ENCODE peak calls at places on chromosomes 11 and 22, in six cellular contexts. O, Z, W, P, B and J are unnamed samples.

GRCh38 chr11:110147965-110148709 is 54.9 kb downstream of the ZC3H12C start:
- DNase-seq in O (no peak), Z (no peak), W (no peak), P (no peak), B (no peak), J (no peak)

GRCh38 chr11:10701982-10702381 is 8.4 kb upstream of the IRAG1 start:
- DNase-seq in O (no peak), Z (no peak), W (no peak), P (no peak), B (no peak), J (no peak)

GRCh38 chr11:12148882-12149281 is 38.5 kb downstream of the MICAL2 start:
- DNase-seq in O (no peak), Z (no peak), W (no peak), P (no peak), B (no peak), J (no peak)

GRCh38 chr22:50176850-50177536 is 6.5 kb downstream of the PANX2 start:
- DNase-seq in O (no peak), Z (no peak), W (no peak), P (no peak), B (no peak), J (no peak)

GRCh38 chr11:71252434-71252781 is at the start of gene SHANK2:
- DNase-seq in O (no peak), Z (no peak), W (no peak), P (no peak), B (no peak), J (no peak)

GRCh38 chr11:64285885-64286800 is 495 bp downstream of the GPR137 start:
- DNase-seq in O (no peak), Z (no peak), W (no peak), P (peak; percentile 48), B (no peak), J (no peak)

GRCh38 chr11:60786811-60787567 is 1.9 kb downstream of the MS4A10 start:
- DNase-seq in O (no peak), Z (no peak), W (peak; percentile 44), P (no peak), B (no peak), J (no peak)

GRCh38 chr11:47394322-47395224 is 13.8 kb upstream of the SLC39A13 start:
- DNase-seq in O (peak; percentile 47), Z (peak; percentile 67), W (no peak), P (no peak), B (peak; percentile 16), J (peak; percentile 61)

GRCh38 chr11:44727373-44728084 is 767 bp downstream of the TSPAN18 start:
- DNase-seq in O (peak; percentile 75), Z (peak; percentile 87), W (no peak), P (peak; percentile 16), B (peak; percentile 56), J (peak; percentile 70)

GRCh38 chr11:35042265-35042664 is 96.7 kb upstream of the CD44 start:
- DNase-seq in O (no peak), Z (no peak), W (no peak), P (no peak), B (no peak), J (no peak)

GRCh38 chr11:72613977-72614376 is 60.2 kb downstream of the PDE2A start:
- DNase-seq in O (no peak), Z (peak; percentile 11), W (no peak), P (no peak), B (no peak), J (no peak)

GRCh38 chr11:3085052-3085451 is 27.8 kb upstream of the CARS1 start:
- DNase-seq in O (no peak), Z (no peak), W (peak; percentile 4), P (no peak), B (no peak), J (no peak)

GRCh38 chr11:57903441-57904123 is 120.1 kb upstream of the OR9Q1 start:
- DNase-seq in O (no peak), Z (peak; percentile 26), W (no peak), P (no peak), B (peak; percentile 11), J (no peak)

GRCh38 chr11:72238492-72239295 is 5.3 kb downstream of the PHOX2A start:
- DNase-seq in O (no peak), Z (no peak), W (peak; percentile 69), P (no peak), B (no peak), J (no peak)

GRCh38 chr22:26056455-26056854 is 112.8 kb upstream of the SEZ6L start:
- DNase-seq in O (no peak), Z (no peak), W (no peak), P (no peak), B (no peak), J (no peak)

GRCh38 chr11:76329084-76329648 is 51.8 kb downstream of the THAP12 start:
- DNase-seq in O (no peak), Z (no peak), W (peak; percentile 37), P (no peak), B (no peak), J (no peak)

GRCh38 chr22:19174106-19175025 is 4.2 kb downstream of the SLC25A1 start:
- DNase-seq in O (no peak), Z (no peak), W (peak; percentile 85), P (no peak), B (no peak), J (no peak)

GRCh38 chr22:19748991-19749665 is 11.4 kb upstream of the TBX1 start:
- DNase-seq in O (no peak), Z (no peak), W (no peak), P (no peak), B (no peak), J (no peak)

GRCh38 chr11:44775366-44776356 is 48.9 kb downstream of the TSPAN18 start:
- DNase-seq in O (peak; percentile 58), Z (peak; percentile 74), W (no peak), P (peak; percentile 0), B (peak; percentile 12), J (peak; percentile 45)

GRCh38 chr22:48806227-48806781 is 1021.4 kb downstream of the BRD1 start:
- DNase-seq in O (no peak), Z (no peak), W (no peak), P (no peak), B (no peak), J (no peak)

GRCh38 chr11:77865805-77866204 is 44.9 kb downstream of the AAMDC start:
- DNase-seq in O (no peak), Z (no peak), W (no peak), P (no peak), B (no peak), J (no peak)

GRCh38 chr11:134542401-134543143 is 130.5 kb upstream of the B3GAT1 start:
- DNase-seq in O (no peak), Z (no peak), W (no peak), P (no peak), B (no peak), J (no peak)

GRCh38 chr11:72204865-72205264 is 11.7 kb upstream of the FOLR2 start:
- DNase-seq in O (no peak), Z (no peak), W (no peak), P (no peak), B (no peak), J (no peak)

GRCh38 chr11:62555464-62556092 is 9.0 kb upstream of the AHNAK start:
- DNase-seq in O (peak; percentile 57), Z (peak; percentile 49), W (no peak), P (no peak), B (peak; percentile 80), J (peak; percentile 55)

GRCh38 chr22:49016909-49017768 is 810.5 kb downstream of the BRD1 start:
- DNase-seq in O (no peak), Z (no peak), W (peak; percentile 44), P (no peak), B (no peak), J (no peak)

GRCh38 chr11:68314886-68315580 is 2.6 kb downstream of the LRP5 start:
- DNase-seq in O (no peak), Z (no peak), W (no peak), P (peak; percentile 22), B (no peak), J (no peak)

GRCh38 chr11:96082002-96082899 is 158.3 kb upstream of the MTMR2 start:
- DNase-seq in O (no peak), Z (no peak), W (no peak), P (no peak), B (no peak), J (no peak)